ENCODE peak calls at places on chromosomes 13 and 19, in eight cellular contexts. Q is stimulated activated CD8-positive, alpha-beta memory T cell treated with anti-CD3 and anti-CD28 coated beads, Interleukin-12 subunit alpha, Interleukin-12 subunit beta, amount 100 ng/mL, for 1 hour; J is fibroblast of villous mesenchyme; C is CD4-positive, alpha-beta T cell; Y is NCI-H2081; T is IMR-90; A is HT1080; P is gastrocnemius medialis. F is an unnamed sample.

GRCh38 chr19:42477933-42478332 is 35.2 kb upstream of the CXCL17 start:
- DNase-seq in Y (no peak), J (no peak), T (no peak), Q (no peak), P (no peak), C (no peak), A (no peak), F (no peak)

GRCh38 chr19:53101518-53101917 is 1.7 kb downstream of the ZNF160 start:
- DNase-seq in A (no peak), T (peak; percentile 12), Y (no peak), Q (no peak), C (no peak), P (no peak), J (no peak), F (no peak)

GRCh38 chr13:97658556-97658955 is 224.6 kb downstream of the RAP2A start:
- DNase-seq in Q (no peak), A (no peak), C (no peak), Y (no peak), P (no peak), J (no peak), T (no peak), F (no peak)

GRCh38 chr19:16561382-16561781 is 10.8 kb downstream of the SLC35E1 start:
- DNase-seq in J (no peak), A (no peak), C (no peak), P (peak; percentile 90), T (no peak), Y (no peak), Q (no peak), F (peak; percentile 92)

GRCh38 chr13:56886398-56886797 is 254.3 kb upstream of the PRR20A start:
- DNase-seq in C (no peak), T (no peak), J (no peak), P (no peak), Y (peak; percentile 72), Q (no peak), A (no peak), F (no peak)

GRCh38 chr13:91647361-91647970 is 249.0 kb downstream of the GPC5 start:
- DNase-seq in Y (peak; percentile 2), C (no peak), P (no peak), A (peak; percentile 74), T (peak; percentile 12), Q (no peak), J (no peak), F (peak; percentile 48)

GRCh38 chr19:46720516-46721239 is 3.8 kb upstream of the PRKD2 start:
- DNase-seq in Q (no peak), J (no peak), P (no peak), A (no peak), C (no peak), T (no peak), Y (no peak), F (no peak)

GRCh38 chr19:57830071-57830602 is at the start of gene ZNF587B:
- DNase-seq in Y (peak; percentile 9), A (peak; percentile 32), J (peak; percentile 73), Q (no peak), P (peak; percentile 72), T (peak; percentile 74), C (peak; percentile 21), F (no peak)

GRCh38 chr19:5738423-5738822 is 18.0 kb downstream of the CATSPERD start:
- DNase-seq in T (no peak), Q (no peak), J (peak; percentile 50), C (no peak), P (no peak), Y (no peak), A (no peak), F (no peak)

GRCh38 chr19:41997121-41997850 is 3.3 kb upstream of the ATP1A3 start:
- DNase-seq in Y (no peak), Q (no peak), J (peak; percentile 35), A (peak; percentile 22), T (peak; percentile 22), P (no peak), C (peak; percentile 24), F (no peak)

GRCh38 chr13:43786766-43787517 is at the start of gene ENOX1:
- DNase-seq in A (peak; percentile 77), Y (peak; percentile 86), T (peak; percentile 74), P (peak; percentile 39), C (no peak), Q (no peak), J (peak; percentile 81), F (peak; percentile 76)

GRCh38 chr19:40726279-40726678 is 9.4 kb downstream of the ITPKC start:
- DNase-seq in T (no peak), J (peak; percentile 78), Y (no peak), C (no peak), P (no peak), A (no peak), Q (no peak), F (no peak)

GRCh38 chr19:49058592-49058991 is 1.0 kb upstream of the CGB7 start:
- DNase-seq in Q (no peak), T (peak; percentile 25), Y (no peak), J (peak; percentile 17), A (no peak), P (peak; percentile 55), C (no peak), F (no peak)

GRCh38 chr13:113110852-113111315 is 5.3 kb downstream of the F7 start:
- DNase-seq in T (no peak), A (no peak), Q (no peak), P (no peak), Y (no peak), C (no peak), J (no peak), F (no peak)

GRCh38 chr13:59483441-59484116 is 680.1 kb downstream of the DIAPH3 start:
- DNase-seq in C (no peak), Q (no peak), Y (no peak), T (peak; percentile 17), J (no peak), P (no peak), A (no peak), F (no peak)

GRCh38 chr13:44884076-44884729 is 105.1 kb downstream of the NUFIP1 start:
- DNase-seq in Y (no peak), T (peak; percentile 86), J (peak; percentile 38), A (peak; percentile 82), C (no peak), P (no peak), Q (no peak), F (no peak)

GRCh38 chr13:24220086-24220703 is 59.7 kb downstream of the SPATA13 start:
- DNase-seq in P (no peak), C (no peak), Y (peak; percentile 58), Q (peak; percentile 35), A (peak; percentile 70), J (peak; percentile 88), T (peak; percentile 88), F (peak; percentile 60)

GRCh38 chr13:50127017-50127725 is 111.9 kb downstream of the KCNRG start:
- DNase-seq in P (peak; percentile 58), A (no peak), C (peak; percentile 41), T (peak; percentile 50), Q (no peak), J (peak; percentile 79), Y (no peak), F (no peak)

GRCh38 chr19:44741841-44742352 is 6.6 kb upstream of the BCL3 start:
- DNase-seq in C (no peak), J (peak; percentile 100), A (peak; percentile 99), T (peak; percentile 100), Y (peak; percentile 74), Q (no peak), P (peak; percentile 100), F (peak; percentile 98)

GRCh38 chr13:110528371-110528770 is 33.2 kb downstream of the RAB20 start:
- DNase-seq in Q (no peak), C (no peak), A (peak; percentile 15), P (no peak), Y (no peak), J (peak; percentile 98), T (peak; percentile 64), F (no peak)

GRCh38 chr13:73898276-73898675 is 235.9 kb downstream of the KLF12 start:
- DNase-seq in Q (no peak), P (no peak), C (no peak), T (no peak), A (no peak), Y (no peak), J (peak; percentile 37), F (no peak)

GRCh38 chr19:39083983-39084731 is at the start of gene ACP7:
- DNase-seq in T (no peak), C (peak; percentile 10), P (no peak), Y (no peak), A (no peak), J (no peak), Q (no peak), F (no peak)

GRCh38 chr19:2478324-2478755 is 2.4 kb downstream of the GADD45B start:
- DNase-seq in Y (no peak), Q (no peak), T (peak; percentile 64), C (peak; percentile 52), A (peak; percentile 81), P (peak; percentile 75), J (peak; percentile 83), F (peak; percentile 23)

GRCh38 chr19:55638864-55639359 is 1.9 kb upstream of the ZNF580 start:
- DNase-seq in P (peak; percentile 50), Q (no peak), C (peak; percentile 48), Y (peak; percentile 18), T (peak; percentile 21), A (no peak), J (peak; percentile 24), F (no peak)

GRCh38 chr19:2270157-2270571 is 11.8 kb downstream of the PEAK3 start:
- DNase-seq in P (no peak), C (no peak), A (no peak), Y (no peak), J (peak; percentile 34), T (no peak), Q (no peak), F (no peak)

GRCh38 chr13:42883771-42884170 is 102.4 kb downstream of the FAM216B start:
- DNase-seq in T (peak; percentile 33), C (no peak), Q (no peak), J (peak; percentile 71), A (peak; percentile 45), P (peak; percentile 22), Y (peak; percentile 61), F (peak; percentile 12)

GRCh38 chr19:16062789-16063188 is 13.5 kb upstream of the TPM4 start:
- DNase-seq in T (no peak), A (no peak), C (peak; percentile 66), P (no peak), Y (peak; percentile 14), J (no peak), Q (peak; percentile 53), F (no peak)

GRCh38 chr13:91576590-91576989 is 178.2 kb downstream of the GPC5 start:
- DNase-seq in C (no peak), P (no peak), Y (no peak), T (no peak), A (peak; percentile 24), Q (no peak), J (no peak), F (no peak)

GRCh38 chr13:29457299-29457698 is 138.2 kb downstream of the SLC7A1 start:
- DNase-seq in P (no peak), A (peak; percentile 91), Q (no peak), J (peak; percentile 83), C (no peak), Y (no peak), T (peak; percentile 79), F (no peak)

GRCh38 chr13:96636310-96636709 is 358.0 kb downstream of the OXGR1 start:
- DNase-seq in Y (no peak), A (peak; percentile 20), P (no peak), J (no peak), Q (no peak), T (no peak), C (no peak), F (no peak)

GRCh38 chr19:489418-490196 is 6.7 kb upstream of the MADCAM1 start:
- DNase-seq in Y (no peak), C (no peak), P (no peak), Q (no peak), J (peak; percentile 56), T (peak; percentile 8), A (no peak), F (no peak)

GRCh38 chr19:9799162-9799561 is 19.7 kb downstream of the FBXL12 start:
- DNase-seq in C (no peak), Y (no peak), P (no peak), J (no peak), T (no peak), Q (no peak), A (no peak), F (no peak)

GRCh38 chr19:49952906-49953305 is 8.1 kb downstream of the SIGLEC11 start:
- DNase-seq in T (no peak), P (no peak), A (no peak), J (no peak), Y (no peak), Q (no peak), C (no peak), F (no peak)

GRCh38 chr19:13103961-13104847 is 1.5 kb upstream of the LYL1 start:
- DNase-seq in Y (no peak), J (no peak), T (no peak), C (peak; percentile 54), P (no peak), A (no peak), Q (no peak), F (no peak)

F was measured in NCI-H446 treated with DMSO at 0.1 percent for 48 hours.